ENCODE peak calls at places on chromosomes 7 and 10, in seven cellular contexts. One of them, this sample, is unnamed. For H3K36me3, the result is how much of the 10 kb centered on the place peaks cover.

GRCh38 chr7:43113622-43114450 is 1.4 kb downstream of the HECW1 start:
- DNase-seq in HCT116: no peak
- DNase-seq in right lobe of liver: no peak
- DNase-seq in heart left ventricle: no peak
- DNase-seq in lower lobe of right lung: no peak
- DNase-seq in mammary epithelial cell: no peak
- DNase-seq in OCI-LY7: no peak
- DNase-seq in this sample: no peak

GRCh38 chr10:29667191-29667590 is 32.4 kb upstream of the SVIL start:
- DNase-seq in HCT116: no peak
- DNase-seq in lower lobe of right lung: no peak
- DNase-seq in mammary epithelial cell: no peak
- DNase-seq in right lobe of liver: no peak
- DNase-seq in heart left ventricle: no peak
- DNase-seq in OCI-LY7: no peak
- DNase-seq in this sample: no peak

GRCh38 chr10:102629661-102630614 is 14.3 kb upstream of the TRIM8 start:
- DNase-seq in mammary epithelial cell: peak
- DNase-seq in lower lobe of right lung: peak
- DNase-seq in OCI-LY7: no peak
- DNase-seq in HCT116: no peak
- DNase-seq in right lobe of liver: peak
- DNase-seq in heart left ventricle: peak
- DNase-seq in this sample: peak

GRCh38 chr10:98676895-98677294 is 230.2 kb upstream of the HPS1 start:
- DNase-seq in lower lobe of right lung: no peak
- DNase-seq in heart left ventricle: no peak
- DNase-seq in HCT116: no peak
- DNase-seq in mammary epithelial cell: no peak
- DNase-seq in right lobe of liver: no peak
- DNase-seq in OCI-LY7: no peak
- DNase-seq in this sample: no peak

GRCh38 chr7:105323366-105323765 is 65.4 kb downstream of the SRPK2 start:
- DNase-seq in OCI-LY7: no peak
- DNase-seq in lower lobe of right lung: no peak
- DNase-seq in mammary epithelial cell: no peak
- DNase-seq in right lobe of liver: no peak
- DNase-seq in HCT116: no peak
- DNase-seq in heart left ventricle: no peak
- DNase-seq in this sample: no peak

GRCh38 chr7:43586251-43586900 is 3.5 kb downstream of the STK17A start:
- DNase-seq in right lobe of liver: no peak
- DNase-seq in mammary epithelial cell: peak
- DNase-seq in lower lobe of right lung: no peak
- DNase-seq in heart left ventricle: no peak
- DNase-seq in OCI-LY7: peak
- DNase-seq in HCT116: no peak
- DNase-seq in this sample: no peak

GRCh38 chr7:158357898-158358821 is 229.5 kb downstream of the PTPRN2 start:
- DNase-seq in OCI-LY7: no peak
- DNase-seq in mammary epithelial cell: no peak
- DNase-seq in heart left ventricle: no peak
- DNase-seq in HCT116: no peak
- DNase-seq in lower lobe of right lung: no peak
- DNase-seq in right lobe of liver: no peak
- DNase-seq in this sample: no peak

GRCh38 chr7:90655566-90655965 is 59.4 kb downstream of the CDK14 start:
- DNase-seq in right lobe of liver: no peak
- DNase-seq in heart left ventricle: no peak
- DNase-seq in OCI-LY7: no peak
- DNase-seq in HCT116: no peak
- DNase-seq in mammary epithelial cell: peak
- DNase-seq in lower lobe of right lung: no peak
- DNase-seq in this sample: no peak

GRCh38 chr7:159014297-159015062 is 130.2 kb downstream of the VIPR2 start:
- DNase-seq in right lobe of liver: no peak
- DNase-seq in lower lobe of right lung: no peak
- DNase-seq in HCT116: no peak
- DNase-seq in heart left ventricle: peak
- DNase-seq in mammary epithelial cell: no peak
- DNase-seq in OCI-LY7: no peak
- DNase-seq in this sample: no peak

GRCh38 chr10:62264702-62265436 is 3.8 kb downstream of the RTKN2 start:
- DNase-seq in OCI-LY7: peak
- DNase-seq in HCT116: peak
- DNase-seq in right lobe of liver: no peak
- DNase-seq in heart left ventricle: no peak
- DNase-seq in lower lobe of right lung: no peak
- DNase-seq in mammary epithelial cell: peak
- DNase-seq in this sample: peak

GRCh38 chr7:156680281-156680680 is 39.7 kb downstream of the RNF32 start:
- DNase-seq in lower lobe of right lung: no peak
- DNase-seq in mammary epithelial cell: peak
- DNase-seq in OCI-LY7: no peak
- DNase-seq in right lobe of liver: no peak
- DNase-seq in HCT116: no peak
- DNase-seq in heart left ventricle: no peak
- DNase-seq in this sample: no peak

GRCh38 chr10:108817572-108817971 is 1105.7 kb downstream of the XPNPEP1 start:
- DNase-seq in HCT116: no peak
- DNase-seq in mammary epithelial cell: no peak
- DNase-seq in heart left ventricle: no peak
- DNase-seq in right lobe of liver: no peak
- DNase-seq in lower lobe of right lung: no peak
- DNase-seq in OCI-LY7: no peak
- DNase-seq in this sample: no peak

GRCh38 chr10:9111983-9112382 is 1057.5 kb downstream of the GATA3 start:
- DNase-seq in OCI-LY7: no peak
- DNase-seq in lower lobe of right lung: no peak
- DNase-seq in mammary epithelial cell: no peak
- DNase-seq in HCT116: no peak
- DNase-seq in right lobe of liver: no peak
- DNase-seq in heart left ventricle: no peak
- DNase-seq in this sample: no peak

GRCh38 chr7:16067695-16068094 is 353.6 kb downstream of the CRPPA start:
- DNase-seq in OCI-LY7: no peak
- DNase-seq in mammary epithelial cell: no peak
- DNase-seq in right lobe of liver: no peak
- DNase-seq in lower lobe of right lung: no peak
- DNase-seq in heart left ventricle: no peak
- DNase-seq in HCT116: no peak
- DNase-seq in this sample: no peak

GRCh38 chr10:71999360-72000072 is 35.3 kb downstream of the CHST3 start:
- DNase-seq in lower lobe of right lung: no peak
- DNase-seq in mammary epithelial cell: no peak
- DNase-seq in right lobe of liver: no peak
- DNase-seq in OCI-LY7: no peak
- DNase-seq in heart left ventricle: peak
- DNase-seq in HCT116: no peak
- DNase-seq in this sample: no peak

GRCh38 chr7:135748770-135749169 is at the start of gene FAM180A:
- DNase-seq in mammary epithelial cell: peak
- DNase-seq in HCT116: no peak
- DNase-seq in OCI-LY7: no peak
- DNase-seq in right lobe of liver: no peak
- DNase-seq in heart left ventricle: no peak
- DNase-seq in lower lobe of right lung: no peak
- DNase-seq in this sample: no peak

GRCh38 chr10:18075881-18076280 is 64.3 kb upstream of the CACNB2 start:
- DNase-seq in heart left ventricle: no peak
- DNase-seq in right lobe of liver: no peak
- DNase-seq in HCT116: no peak
- DNase-seq in lower lobe of right lung: no peak
- DNase-seq in mammary epithelial cell: no peak
- DNase-seq in OCI-LY7: no peak
- DNase-seq in this sample: no peak

GRCh38 chr10:7606977-7607404 is 59.8 kb downstream of the ITIH5 start:
- DNase-seq in right lobe of liver: no peak
- DNase-seq in lower lobe of right lung: no peak
- DNase-seq in heart left ventricle: no peak
- DNase-seq in OCI-LY7: no peak
- DNase-seq in mammary epithelial cell: no peak
- DNase-seq in HCT116: no peak
- DNase-seq in this sample: no peak

GRCh38 chr10:101818958-101819633 is 852 bp upstream of the OGA start:
- DNase-seq in mammary epithelial cell: peak
- DNase-seq in heart left ventricle: no peak
- DNase-seq in lower lobe of right lung: no peak
- DNase-seq in right lobe of liver: no peak
- DNase-seq in OCI-LY7: no peak
- DNase-seq in HCT116: no peak
- DNase-seq in this sample: no peak

DNA sequence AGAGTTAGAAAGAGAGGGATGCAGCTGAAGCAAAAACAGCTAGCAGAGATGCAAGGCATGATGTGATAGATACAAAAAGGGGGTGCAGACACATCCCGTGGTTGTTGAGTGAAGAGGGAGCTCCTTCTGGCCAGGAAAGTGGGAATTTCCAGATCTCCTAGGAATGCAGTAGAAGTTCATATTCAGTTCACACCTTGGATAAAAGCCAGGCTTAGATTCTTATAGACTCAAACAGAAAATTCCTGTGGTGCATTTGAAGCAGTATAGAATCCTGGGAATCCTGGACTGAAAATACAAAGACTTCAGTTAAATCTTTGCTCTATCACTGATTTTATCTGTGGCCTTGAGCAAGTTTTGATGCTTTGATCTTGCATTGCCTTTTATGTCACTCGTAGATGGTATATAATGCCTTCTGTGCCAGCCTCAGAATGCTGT is 33.9 kb downstream of the SGPL1 start:
- DNase-seq in OCI-LY7: no peak
- DNase-seq in HCT116: no peak
- DNase-seq in lower lobe of right lung: no peak
- DNase-seq in heart left ventricle: no peak
- DNase-seq in right lobe of liver: no peak
- DNase-seq in mammary epithelial cell: peak
- DNase-seq in this sample: no peak
- H3K4me3 ChIP-seq in OCI-LY7: no peak
- H3K4me3 ChIP-seq in HCT116: no peak
- H3K4me3 ChIP-seq in lower lobe of right lung: no peak
- H3K4me3 ChIP-seq in heart left ventricle: no peak
- H3K4me3 ChIP-seq in right lobe of liver: no peak
- H3K4me3 ChIP-seq in mammary epithelial cell: no peak
- H3K4me3 ChIP-seq in this sample: no peak

GRCh38 chr10:110456523-110457091 is 41.1 kb upstream of the DUSP5 start:
- DNase-seq in heart left ventricle: no peak
- DNase-seq in mammary epithelial cell: peak
- DNase-seq in OCI-LY7: no peak
- DNase-seq in right lobe of liver: peak
- DNase-seq in HCT116: no peak
- DNase-seq in lower lobe of right lung: no peak
- DNase-seq in this sample: no peak
- H3K36me3 ChIP-seq in heart left ventricle: under half
- H3K36me3 ChIP-seq in mammary epithelial cell: under half
- H3K36me3 ChIP-seq in OCI-LY7: under half
- H3K36me3 ChIP-seq in right lobe of liver: under half
- H3K36me3 ChIP-seq in HCT116: under half
- H3K36me3 ChIP-seq in lower lobe of right lung: under half
- H3K36me3 ChIP-seq in this sample: under half

GRCh38 chr10:44295619-44296222 is 89.2 kb downstream of the CXCL12 start:
- DNase-seq in HCT116: no peak
- DNase-seq in heart left ventricle: no peak
- DNase-seq in mammary epithelial cell: no peak
- DNase-seq in lower lobe of right lung: no peak
- DNase-seq in OCI-LY7: no peak
- DNase-seq in right lobe of liver: no peak
- DNase-seq in this sample: no peak

GRCh38 chr10:44294726-44295412 is 90.0 kb downstream of the CXCL12 start:
- DNase-seq in heart left ventricle: no peak
- DNase-seq in OCI-LY7: no peak
- DNase-seq in right lobe of liver: no peak
- DNase-seq in lower lobe of right lung: no peak
- DNase-seq in HCT116: no peak
- DNase-seq in mammary epithelial cell: no peak
- DNase-seq in this sample: no peak

GRCh38 chr10:44293842-44294241 is 91.1 kb downstream of the CXCL12 start:
- DNase-seq in right lobe of liver: no peak
- DNase-seq in OCI-LY7: no peak
- DNase-seq in heart left ventricle: no peak
- DNase-seq in mammary epithelial cell: no peak
- DNase-seq in HCT116: no peak
- DNase-seq in lower lobe of right lung: peak
- DNase-seq in this sample: no peak

GRCh38 chr10:44292390-44293002 is 92.4 kb downstream of the CXCL12 start:
- DNase-seq in heart left ventricle: no peak
- DNase-seq in lower lobe of right lung: no peak
- DNase-seq in OCI-LY7: no peak
- DNase-seq in right lobe of liver: no peak
- DNase-seq in HCT116: no peak
- DNase-seq in mammary epithelial cell: no peak
- DNase-seq in this sample: no peak

DNA sequence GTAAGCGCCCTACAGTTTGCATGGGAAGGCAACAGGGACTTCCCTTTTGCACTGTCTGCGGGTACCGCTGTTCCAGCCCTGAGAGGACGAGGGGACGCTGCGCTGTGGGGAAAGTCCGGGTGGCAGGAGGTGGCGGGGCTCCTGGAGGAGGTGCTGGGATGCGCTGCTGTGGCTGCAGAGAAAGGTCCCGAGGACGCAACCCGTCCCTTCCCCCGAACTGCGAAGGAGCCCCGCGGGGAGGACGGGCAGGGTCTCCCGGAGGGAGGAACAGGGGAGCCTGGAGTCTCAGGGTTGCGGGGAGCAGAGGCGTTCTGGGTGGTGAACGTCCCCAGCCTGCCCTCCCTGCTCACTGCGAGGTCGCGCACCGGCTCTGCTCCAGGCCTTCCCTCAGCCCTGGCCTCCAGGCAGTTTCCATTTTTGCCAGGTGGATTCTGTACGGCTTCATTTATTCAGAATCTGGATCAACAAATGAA is 91.6 kb downstream of the CXCL12 start:
- DNase-seq in lower lobe of right lung: no peak
- DNase-seq in mammary epithelial cell: no peak
- DNase-seq in OCI-LY7: no peak
- DNase-seq in right lobe of liver: no peak
- DNase-seq in heart left ventricle: no peak
- DNase-seq in HCT116: no peak
- DNase-seq in this sample: no peak
- H3K4me3 ChIP-seq in lower lobe of right lung: peak
- H3K4me3 ChIP-seq in mammary epithelial cell: no peak
- H3K4me3 ChIP-seq in OCI-LY7: no peak
- H3K4me3 ChIP-seq in right lobe of liver: no peak
- H3K4me3 ChIP-seq in heart left ventricle: peak
- H3K4me3 ChIP-seq in HCT116: no peak
- H3K4me3 ChIP-seq in this sample: no peak

DNA sequence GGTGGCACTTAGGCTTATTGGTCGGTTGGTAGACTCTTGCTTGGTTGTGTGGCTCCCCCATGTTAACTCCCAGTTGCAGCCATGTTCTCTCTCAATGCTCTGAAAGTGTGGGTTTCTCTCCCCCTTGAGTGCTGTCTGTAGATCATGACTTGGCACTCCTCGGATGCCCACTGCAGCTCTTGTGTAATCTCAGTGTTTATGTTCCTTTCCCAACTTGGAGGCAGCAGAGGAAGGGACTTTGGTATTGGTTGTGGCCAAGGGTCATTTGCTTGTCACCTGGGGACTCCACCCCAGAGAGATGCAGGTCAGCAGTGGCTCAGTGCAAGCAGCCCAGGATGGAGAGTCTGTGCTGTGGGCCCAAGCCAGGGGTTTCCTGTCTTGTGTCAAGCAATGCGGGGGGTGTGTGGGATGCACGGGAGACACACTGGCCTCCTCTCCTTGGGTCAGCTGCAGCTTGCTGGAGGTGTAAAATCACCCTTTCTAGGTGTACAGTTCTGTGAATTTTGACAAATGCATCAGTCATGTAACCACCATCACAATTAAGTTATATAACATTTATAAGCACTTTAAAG is 36.9 kb downstream of the PIK3CG start:
- DNase-seq in HCT116: no peak
- DNase-seq in lower lobe of right lung: no peak
- DNase-seq in mammary epithelial cell: no peak
- DNase-seq in heart left ventricle: no peak
- DNase-seq in OCI-LY7: no peak
- DNase-seq in right lobe of liver: no peak
- DNase-seq in this sample: no peak
- H3K36me3 ChIP-seq in HCT116: under half
- H3K36me3 ChIP-seq in lower lobe of right lung: under half
- H3K36me3 ChIP-seq in mammary epithelial cell: under half
- H3K36me3 ChIP-seq in heart left ventricle: under half
- H3K36me3 ChIP-seq in OCI-LY7: half or more
- H3K36me3 ChIP-seq in right lobe of liver: under half
- H3K36me3 ChIP-seq in this sample: under half